ENCODE peak calls at places on chromosomes 5 and 9, in four cellular contexts. One of them, this sample, is unnamed.

GRCh38 chr9:3828495-3828894 is 302.7 kb upstream of the RFX3 start:
- DNase-seq in GM12878: no peak
- DNase-seq in HepG2: no peak
- DNase-seq in H1: no peak
- DNase-seq in this sample: no peak

GRCh38 chr5:15796096-15796495 is 296.1 kb downstream of the FBXL7 start:
- DNase-seq in GM12878: no peak
- DNase-seq in HepG2: no peak
- DNase-seq in H1: no peak
- DNase-seq in this sample: no peak

GRCh38 chr5:33994845-33995244 is 10.4 kb upstream of the SLC45A2 start:
- DNase-seq in GM12878: no peak
- DNase-seq in HepG2: no peak
- DNase-seq in H1: no peak
- DNase-seq in this sample: no peak

GRCh38 chr9:6973762-6974161 is 216.0 kb downstream of the KDM4C start:
- DNase-seq in GM12878: peak; percentile 58
- DNase-seq in HepG2: peak; percentile 58
- DNase-seq in H1: no peak
- DNase-seq in this sample: no peak

GRCh38 chr5:141677415-141677814 is 4.6 kb downstream of the ARAP3 start:
- DNase-seq in GM12878: no peak
- DNase-seq in HepG2: peak; percentile 32
- DNase-seq in H1: peak; percentile 69
- DNase-seq in this sample: no peak

GRCh38 chr9:96557921-96558320 is 61.7 kb downstream of the CDC14B start:
- DNase-seq in GM12878: no peak
- DNase-seq in HepG2: no peak
- DNase-seq in H1: no peak
- DNase-seq in this sample: no peak

GRCh38 chr9:105114956-105115728 is 129.3 kb upstream of the SLC44A1 start:
- DNase-seq in GM12878: peak; percentile 20
- DNase-seq in HepG2: no peak
- DNase-seq in H1: no peak
- DNase-seq in this sample: no peak

GRCh38 chr5:75616961-75617660 is 5.9 kb downstream of the ANKDD1B start:
- DNase-seq in GM12878: no peak
- DNase-seq in HepG2: no peak
- DNase-seq in H1: no peak
- DNase-seq in this sample: no peak

DNA sequence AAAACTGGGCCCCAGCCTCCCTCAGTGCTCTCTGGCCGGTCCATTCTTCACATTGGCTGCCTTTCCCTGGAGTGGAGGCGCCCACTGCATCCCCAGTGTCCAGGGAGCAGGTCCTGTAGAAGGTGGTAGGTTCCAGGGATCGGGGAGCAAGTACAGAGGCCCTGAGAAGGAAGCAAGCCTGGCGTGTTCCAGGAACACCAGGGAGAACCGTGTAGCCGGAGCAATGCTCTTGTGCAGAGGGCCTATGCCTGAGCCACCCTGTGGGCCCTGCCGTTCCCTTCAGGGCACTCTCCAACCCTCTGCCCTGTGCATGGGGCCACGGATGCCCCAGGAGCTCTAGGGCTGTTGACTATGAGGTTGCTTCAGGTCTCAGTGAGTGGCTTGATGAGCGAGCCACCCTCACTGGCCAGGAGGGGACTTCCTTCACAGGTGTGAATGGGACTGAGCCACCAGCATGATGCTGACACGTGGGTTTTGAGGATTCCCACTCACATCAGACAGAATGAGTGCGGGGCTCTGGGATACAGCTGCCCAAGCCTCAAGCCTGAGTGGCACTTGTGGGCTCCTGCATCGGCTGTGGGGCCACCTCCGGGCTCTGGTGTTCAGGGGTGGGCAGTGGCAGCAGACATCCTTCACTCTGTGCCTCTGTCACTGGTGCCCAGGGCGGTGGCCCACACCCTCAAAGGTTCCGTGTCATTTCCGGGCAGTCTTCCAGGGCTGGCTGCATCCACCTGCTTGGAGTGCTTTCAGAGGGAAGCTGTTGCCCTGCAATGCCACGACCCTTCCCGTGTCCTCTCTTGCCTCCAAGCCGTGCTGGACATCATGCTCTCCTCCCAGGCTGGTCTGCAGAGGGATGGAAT is 54.4 kb downstream of the ADAMTS2 start:
- DNase-seq in GM12878: no peak
- DNase-seq in HepG2: no peak
- DNase-seq in H1: no peak
- DNase-seq in this sample: no peak
- TF ChIP-seq SUZ12 in GM12878: no peak
- TF ChIP-seq SUZ12 in HepG2: no peak
- TF ChIP-seq SUZ12 in H1: no peak
- TF ChIP-seq SUZ12 in this sample: no peak

GRCh38 chr5:95446560-95447221 is 55.5 kb downstream of the FAM81B start:
- DNase-seq in GM12878: no peak
- DNase-seq in HepG2: no peak
- DNase-seq in H1: no peak
- DNase-seq in this sample: no peak
- TF ChIP-seq ZNF274 in GM12878: no peak
- TF ChIP-seq ZNF274 in HepG2: no peak
- TF ChIP-seq ZNF274 in H1: no peak
- TF ChIP-seq ZNF274 in this sample: no peak

DNA sequence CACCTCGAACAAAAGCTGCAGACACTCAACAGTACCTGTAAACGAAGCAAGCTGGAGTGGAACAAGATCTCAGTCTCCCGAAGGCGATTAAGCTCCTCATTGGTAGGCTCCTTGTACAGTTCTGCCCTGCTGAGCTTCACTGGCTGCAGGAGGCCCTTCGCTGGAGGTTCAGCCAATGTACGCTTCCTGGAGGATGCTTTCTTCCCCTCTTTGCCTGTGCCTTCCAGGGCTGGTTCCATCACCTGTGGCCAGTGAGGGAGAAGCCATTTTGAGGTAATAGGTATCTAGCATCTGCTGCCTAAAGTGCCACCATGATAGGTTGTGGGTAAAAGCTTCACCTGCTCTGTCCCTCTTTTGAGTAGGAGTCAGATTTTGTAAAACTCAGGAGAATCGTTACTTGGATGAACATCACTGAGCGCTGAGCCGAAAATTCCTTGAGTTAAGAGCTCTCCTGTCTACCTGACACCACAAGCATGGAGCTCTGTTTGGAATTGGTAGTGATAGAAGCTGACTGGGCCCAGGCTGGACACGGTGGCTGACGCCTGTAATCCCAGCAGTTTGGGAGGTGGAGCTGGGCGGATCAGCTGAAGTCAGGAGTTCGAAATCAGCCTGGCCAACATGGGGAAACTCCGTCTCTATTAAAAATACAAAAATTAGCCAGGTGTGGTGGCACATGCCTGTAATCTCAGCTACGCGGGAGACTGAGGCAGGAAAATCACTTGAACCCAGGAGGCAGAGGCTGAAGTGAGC is 1.4 kb downstream of the NOL6 start:
- DNase-seq in GM12878: no peak
- DNase-seq in HepG2: no peak
- DNase-seq in H1: no peak
- DNase-seq in this sample: no peak
- H3K9ac ChIP-seq in GM12878: peak overlapping the region; percentile 78
- H3K9ac ChIP-seq in HepG2: peak overlapping the region; percentile 79
- H3K9ac ChIP-seq in H1: no peak overlapping the region
- H3K9ac ChIP-seq in this sample: peak overlapping the region; percentile 98

GRCh38 chr5:59209758-59210359 is 627.0 kb downstream of the RAB3C start:
- DNase-seq in GM12878: no peak
- DNase-seq in HepG2: no peak
- DNase-seq in H1: no peak
- DNase-seq in this sample: no peak
- TF ChIP-seq SUZ12 in GM12878: no peak
- TF ChIP-seq SUZ12 in HepG2: no peak
- TF ChIP-seq SUZ12 in H1: no peak
- TF ChIP-seq SUZ12 in this sample: no peak

GRCh38 chr9:33628865-33629410 is 104.9 kb downstream of the ANKRD18B start:
- DNase-seq in GM12878: no peak
- DNase-seq in HepG2: no peak
- DNase-seq in H1: no peak
- DNase-seq in this sample: no peak
- TF ChIP-seq ZNF274 in GM12878: no peak
- TF ChIP-seq ZNF274 in HepG2: no peak
- TF ChIP-seq ZNF274 in H1: no peak
- TF ChIP-seq ZNF274 in this sample: no peak

GRCh38 chr9:94904806-94905205 is 178.3 kb downstream of the AOPEP start:
- DNase-seq in GM12878: no peak
- DNase-seq in HepG2: peak; percentile 25
- DNase-seq in H1: no peak
- DNase-seq in this sample: no peak
- H3K9ac ChIP-seq in GM12878: no peak overlapping the region
- H3K9ac ChIP-seq in HepG2: no peak overlapping the region
- H3K9ac ChIP-seq in H1: no peak overlapping the region
- H3K9ac ChIP-seq in this sample: no peak overlapping the region